ENCODE peak calls at places on chromosomes 13 and 19, in eight cellular contexts. O is thoracic aorta, L is GM12865, M is right atrium auricular region, R is K562, B is fibroblast of mammary gland, C is transverse colon, P is heart left ventricle. K is an unnamed sample.

GRCh38 chr19:14479985-14480694 is 5.0 kb upstream of the PTGER1 start:
- DNase-seq in O (no peak), R (peak; percentile 77), B (no peak), P (peak; percentile 76), C (no peak), M (no peak), L (peak; percentile 65), K (no peak)

GRCh38 chr19:5801796-5802616 is 2.9 kb upstream of the NRTN start:
- DNase-seq in L (no peak), R (peak; percentile 88), M (no peak), P (no peak), C (no peak), O (no peak), B (peak; percentile 47), K (no peak)

GRCh38 chr13:98586400-98587144 is 9.7 kb upstream of the STK24 start:
- DNase-seq in C (no peak), O (no peak), L (no peak), B (no peak), M (no peak), R (no peak), P (no peak), K (no peak)

GRCh38 chr13:44493213-44493812 is 82.8 kb downstream of the TSC22D1 start:
- DNase-seq in L (no peak), C (no peak), O (no peak), P (no peak), M (no peak), R (no peak), B (no peak), K (no peak)

GRCh38 chr19:46088101-46088500 is 36.4 kb downstream of the IGFL3 start:
- DNase-seq in B (no peak), M (no peak), P (no peak), C (no peak), R (no peak), O (no peak), L (no peak), K (no peak)

GRCh38 chr19:11025997-11026396 is 63.3 kb upstream of the LDLR start:
- DNase-seq in B (no peak), P (no peak), L (no peak), M (no peak), O (no peak), C (no peak), R (no peak), K (no peak)

GRCh38 chr19:38417544-38418506 is 8.2 kb downstream of the RASGRP4 start:
- DNase-seq in C (peak; percentile 75), O (no peak), R (peak; percentile 93), M (peak; percentile 71), B (no peak), L (peak; percentile 68), P (peak; percentile 83), K (no peak)

GRCh38 chr13:88097541-88097940 is 426.4 kb downstream of the SLITRK5 start:
- DNase-seq in R (no peak), C (no peak), P (no peak), L (no peak), B (no peak), O (no peak), M (no peak), K (no peak)

GRCh38 chr13:48010698-48011097 is 9.6 kb upstream of the SUCLA2 start:
- DNase-seq in B (no peak), O (no peak), M (no peak), C (no peak), L (no peak), R (no peak), P (no peak), K (no peak)

GRCh38 chr19:35213678-35214632 is 14.6 kb downstream of the FAM187B start:
- DNase-seq in M (peak; percentile 84), B (peak; percentile 66), R (peak; percentile 50), O (peak; percentile 31), C (peak; percentile 84), P (no peak), L (peak; percentile 96), K (no peak)

GRCh38 chr13:113448545-113448884 is 4.8 kb downstream of the ADPRHL1 start:
- DNase-seq in C (peak; percentile 47), P (no peak), R (peak; percentile 33), O (no peak), M (no peak), L (peak; percentile 54), B (no peak), K (no peak)

GRCh38 chr13:63110431-63110830 is 1694.8 kb upstream of the PCDH20 start:
- DNase-seq in C (no peak), M (no peak), L (no peak), B (no peak), R (no peak), P (no peak), O (no peak), K (peak; percentile 42)

GRCh38 chr13:27018882-27019281 is 152.7 kb downstream of the USP12 start:
- DNase-seq in R (no peak), C (peak; percentile 8), L (no peak), O (no peak), B (no peak), P (no peak), M (no peak), K (no peak)

GRCh38 chr19:14472202-14472961 is 2.8 kb downstream of the PTGER1 start:
- DNase-seq in B (peak; percentile 58), P (peak; percentile 89), R (peak; percentile 86), L (peak; percentile 78), O (no peak), M (no peak), C (peak; percentile 76), K (no peak)

GRCh38 chr13:32010137-32010536 is 21.4 kb upstream of the FRY start:
- DNase-seq in L (no peak), R (no peak), O (no peak), C (no peak), M (no peak), B (peak; percentile 15), P (no peak), K (no peak)

GRCh38 chr19:57992841-57993240 is 9.8 kb downstream of the ZNF606 start:
- DNase-seq in L (no peak), B (no peak), O (no peak), C (no peak), P (no peak), R (no peak), M (no peak), K (no peak)

GRCh38 chr13:99220199-99220931 is 19.7 kb downstream of the UBAC2 start:
- DNase-seq in R (no peak), P (no peak), C (no peak), O (no peak), M (no peak), B (no peak), L (no peak), K (no peak)

GRCh38 chr13:44426461-44426860 is 52.8 kb downstream of the SERP2 start:
- DNase-seq in C (no peak), B (no peak), O (no peak), R (no peak), L (no peak), M (no peak), P (no peak), K (no peak)

GRCh38 chr13:76231522-76232167 is 595.5 kb downstream of the LMO7 start:
- DNase-seq in B (no peak), O (no peak), R (no peak), P (no peak), C (no peak), M (no peak), L (no peak), K (no peak)

GRCh38 chr19:11191273-11191755 is 6.0 kb downstream of the KANK2 start:
- DNase-seq in R (peak; percentile 27), C (peak; percentile 50), M (peak; percentile 95), P (peak; percentile 90), L (peak; percentile 50), O (peak; percentile 65), B (peak; percentile 83), K (no peak)

GRCh38 chr13:35789335-35790166 is 313.1 kb upstream of the MAB21L1 start:
- DNase-seq in C (no peak), M (no peak), P (no peak), L (peak; percentile 44), B (peak; percentile 64), R (peak; percentile 9), O (no peak), K (peak; percentile 43)

GRCh38 chr13:114009590-114010400 is 35.9 kb upstream of the C13orf46 start:
- DNase-seq in R (no peak), L (no peak), C (no peak), M (no peak), B (no peak), P (peak; percentile 20), O (no peak), K (no peak)

GRCh38 chr19:42229263-42229854 is 9.2 kb downstream of the ZNF526 start:
- DNase-seq in R (peak; percentile 62), B (no peak), L (no peak), M (no peak), O (no peak), P (no peak), C (no peak), K (no peak)
- TF ChIP-seq CTCF in R (peak; percentile 24), B (no peak), L (peak; percentile 1), M (no peak), O (no peak), P (no peak), C (no peak), K (no peak)

GRCh38 chr13:20711301-20712044 is 8.0 kb downstream of the IL17D start:
- DNase-seq in O (no peak), B (no peak), C (no peak), M (peak; percentile 56), P (no peak), R (peak; percentile 30), L (peak; percentile 32), K (no peak)
- TF ChIP-seq CTCF in O (no peak), B (no peak), C (no peak), M (no peak), P (no peak), R (peak; percentile 41), L (no peak), K (no peak)

DNA sequence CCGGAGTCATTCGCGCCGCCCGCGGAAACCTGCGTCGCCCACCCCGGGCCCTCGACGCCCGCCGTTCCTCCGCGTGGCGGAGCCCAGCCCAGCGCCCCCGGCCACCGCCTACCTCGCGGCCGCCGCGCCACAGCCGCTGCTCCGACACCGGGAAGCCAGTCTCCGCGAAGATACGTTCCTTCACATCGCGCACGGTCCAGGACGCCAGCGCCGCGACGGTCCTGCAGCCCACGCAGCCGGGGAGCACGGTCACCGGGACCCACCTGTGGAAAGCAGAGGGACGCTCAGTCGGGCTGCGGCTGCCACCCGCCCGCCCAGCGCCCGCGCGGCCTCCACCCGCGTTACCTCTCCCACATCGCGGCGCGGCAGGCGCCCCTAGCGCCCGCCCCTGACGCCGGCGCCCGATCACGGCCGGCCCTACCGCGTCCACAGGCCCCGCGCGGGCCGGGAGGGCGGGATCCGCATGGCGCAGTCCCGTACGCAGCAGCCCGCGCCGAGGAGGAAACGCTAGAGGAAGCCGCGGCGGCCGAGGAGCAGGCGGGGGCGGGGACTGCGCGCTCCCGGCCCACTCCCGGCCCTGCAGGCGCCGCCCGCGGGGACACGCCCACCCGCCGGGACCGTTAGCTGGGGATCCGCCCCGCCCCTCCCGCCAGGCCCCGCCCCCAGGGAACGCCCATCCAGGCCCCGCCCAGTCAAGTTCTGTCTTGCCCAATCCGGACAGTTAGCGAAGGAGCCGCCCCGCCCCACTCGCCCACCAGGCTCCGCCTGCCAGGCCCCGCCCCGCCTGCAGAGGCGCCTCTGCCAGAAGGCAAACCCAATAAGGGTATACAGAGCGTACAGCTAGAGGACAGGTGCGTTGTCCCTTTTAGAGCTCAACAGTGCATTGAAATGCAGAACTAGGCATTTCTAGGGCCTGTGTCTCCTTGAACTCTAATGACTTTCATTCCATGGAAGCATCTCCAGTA is 58.2 kb downstream of the SACS start:
- DNase-seq in C (peak; percentile 96), B (peak; percentile 90), M (peak; percentile 97), O (peak; percentile 73), P (peak; percentile 99), R (peak; percentile 89), L (peak; percentile 98), K (peak; percentile 90)
- TF ChIP-seq CTCF in C (no peak), B (no peak), M (no peak), O (peak; percentile 19), P (no peak), R (no peak), L (peak; percentile 21), K (no peak)

GRCh38 chr19:8071912-8072311 is 19.4 kb downstream of the CCL25 start:
- DNase-seq in M (no peak), O (no peak), C (no peak), P (no peak), R (no peak), B (no peak), L (no peak), K (no peak)
- TF ChIP-seq CTCF in M (no peak), O (no peak), C (no peak), P (no peak), R (no peak), B (no peak), L (no peak), K (no peak)